ENCODE peak calls at places on chromosomes 16 and 17, in seven cellular contexts. J is Peyer's patch; E is T follicular helper cell; R is stimulated activated CD4-positive, alpha-beta T cell treated with anti-CD3 and anti-CD28 coated beads, Interleukin-4, amount 100 ng/mL, for 4 hours; Y is NCI-H82; N is cardiac muscle cell; V is NCI-H187. G is an unnamed sample.

GRCh38 chr17:927611-928461 is 51.7 kb downstream of the NXN start:
- DNase-seq in Y (no peak), E (no peak), J (no peak), V (no peak), N (no peak), R (no peak), G (peak)

GRCh38 chr16:87042551-87043272 is 274.5 kb downstream of the C16orf95 start:
- DNase-seq in N (no peak), R (no peak), J (no peak), E (no peak), Y (peak), V (no peak), G (no peak)

GRCh38 chr16:55842369-55843104 is 9.6 kb upstream of the CES1 start:
- DNase-seq in J (no peak), R (no peak), E (no peak), V (no peak), Y (peak), N (peak), G (peak)

GRCh38 chr17:14038206-14038605 is 31.1 kb upstream of the COX10 start:
- DNase-seq in Y (no peak), E (no peak), R (no peak), J (no peak), N (no peak), V (no peak), G (peak)

GRCh38 chr17:32259596-32259995 is 6.0 kb upstream of the RHBDL3 start:
- DNase-seq in V (no peak), J (no peak), Y (no peak), R (no peak), N (no peak), E (no peak), G (peak)

GRCh38 chr17:64216030-64216384 is 47.1 kb downstream of the TEX2 start:
- DNase-seq in J (no peak), V (no peak), Y (no peak), E (no peak), R (no peak), N (no peak), G (peak)

GRCh38 chr17:45940826-45941225 is 46.5 kb downstream of the MAPT start:
- DNase-seq in J (no peak), Y (no peak), E (no peak), N (no peak), R (no peak), V (no peak), G (no peak)

GRCh38 chr17:50257574-50258224 is 16.6 kb upstream of the TMEM92 start:
- DNase-seq in V (no peak), J (no peak), E (no peak), Y (no peak), R (no peak), N (no peak), G (no peak)

GRCh38 chr17:75480281-75480680 is 23.8 kb downstream of the TMEM94 start:
- DNase-seq in R (no peak), V (no peak), E (no peak), J (no peak), Y (peak), N (no peak), G (no peak)

GRCh38 chr16:20928774-20929411 is 28.3 kb downstream of the LYRM1 start:
- DNase-seq in Y (no peak), E (no peak), N (no peak), V (no peak), J (no peak), R (no peak), G (no peak)

GRCh38 chr16:89913408-89914387 is 5.0 kb upstream of the MC1R start:
- DNase-seq in V (no peak), Y (no peak), N (no peak), J (no peak), R (no peak), E (no peak), G (no peak)

GRCh38 chr17:57424777-57425188 is 168.5 kb downstream of the MSI2 start:
- DNase-seq in E (no peak), J (no peak), Y (peak), N (no peak), R (no peak), V (no peak), G (peak)

GRCh38 chr17:20266806-20267458 is 200.4 kb downstream of the LGALS9B start:
- DNase-seq in V (no peak), R (no peak), J (no peak), E (no peak), Y (no peak), N (peak), G (peak)

GRCh38 chr16:23504453-23505179 is 5.7 kb downstream of the GGA2 start:
- DNase-seq in V (no peak), N (peak), R (peak), E (peak), Y (no peak), J (peak), G (peak)

GRCh38 chr17:45319239-45319703 is 2.5 kb upstream of the MAP3K14 start:
- DNase-seq in Y (no peak), R (no peak), E (no peak), N (no peak), V (no peak), J (no peak), G (peak)

GRCh38 chr17:27980035-27980434 is 62.4 kb upstream of the NLK start:
- DNase-seq in V (no peak), J (no peak), Y (no peak), E (no peak), R (no peak), N (no peak), G (peak)

GRCh38 chr17:66602659-66603363 is 232.1 kb upstream of the CACNG5 start:
- DNase-seq in Y (no peak), V (no peak), N (no peak), R (no peak), E (no peak), J (no peak), G (peak)

GRCh38 chr17:49434821-49435581 is 20.3 kb upstream of the PHB1 start:
- DNase-seq in Y (peak), J (peak), V (peak), R (peak), N (peak), E (peak), G (peak)

GRCh38 chr17:31533546-31534155 is 142.2 kb downstream of the RAB11FIP4 start:
- DNase-seq in R (no peak), N (peak), V (no peak), J (peak), Y (peak), E (no peak), G (peak)

GRCh38 chr17:76079577-76080206 is 710 bp downstream of the ZACN start:
- DNase-seq in Y (peak), V (no peak), R (no peak), E (no peak), N (peak), J (no peak), G (no peak)

GRCh38 chr16:71225145-71225544 is 5.4 kb downstream of the HYDIN start:
- DNase-seq in N (no peak), V (no peak), R (no peak), E (no peak), Y (no peak), J (no peak), G (no peak)

GRCh38 chr16:58128721-58129096 is 472 bp downstream of the CFAP20 start:
- DNase-seq in N (peak), V (no peak), R (no peak), E (peak), J (no peak), Y (peak), G (no peak)

GRCh38 chr17:31566247-31566991 is 174.9 kb downstream of the RAB11FIP4 start:
- DNase-seq in R (no peak), E (no peak), Y (no peak), J (no peak), V (no peak), N (no peak), G (no peak)

GRCh38 chr16:85019659-85020245 is 7.8 kb upstream of the KIAA0513 start:
- DNase-seq in E (no peak), J (no peak), R (no peak), Y (no peak), V (no peak), N (no peak), G (peak)

GRCh38 chr17:29238133-29238850 is 8.4 kb upstream of the CRYBA1 start:
- DNase-seq in J (no peak), Y (no peak), E (no peak), V (no peak), R (no peak), N (no peak), G (no peak)

GRCh38 chr16:23527961-23528634 is 17.8 kb upstream of the GGA2 start:
- DNase-seq in N (no peak), R (no peak), J (no peak), Y (no peak), V (no peak), E (no peak), G (peak)

GRCh38 chr17:78537217-78537860 is 39.9 kb downstream of the DNAH17 start:
- DNase-seq in R (no peak), E (no peak), J (no peak), Y (no peak), V (no peak), N (no peak), G (no peak)

GRCh38 chr16:88686062-88686438 is 257 bp downstream of the SNAI3 start:
- DNase-seq in E (peak), R (peak), V (peak), N (no peak), Y (no peak), J (no peak), G (peak)